ENCODE peak calls at places on chromosomes 2 and 18, in nine cellular contexts. A is prostate gland, R is spleen, S is heart left ventricle, D is body of pancreas, C is uterus, K is upper lobe of left lung, U is suprapubic skin, X is testis. Q is an unnamed sample. For H3K36me3, the result is how much of the 10 kb centered on the place peaks cover.

GRCh38 chr2:127811922-127812321 is 951 bp upstream of the WDR33 start:
- DNase-seq in A (no peak), U (no peak), D (no peak), K (no peak), X (no peak), R (no peak), S (no peak), C (no peak), Q (no peak)

GRCh38 chr2:147844691-147845607 is at the start of gene ACVR2A:
- DNase-seq in R (peak), S (peak), C (peak), K (peak), D (peak), U (no peak), X (peak), A (peak), Q (peak)

GRCh38 chr2:238786379-238786778 is 61.5 kb upstream of the TWIST2 start:
- DNase-seq in D (no peak), X (no peak), S (no peak), U (no peak), C (no peak), A (no peak), K (no peak), R (no peak), Q (no peak)

GRCh38 chr18:52288403-52289004 is 51.5 kb upstream of the DCC start:
- DNase-seq in U (no peak), C (no peak), D (peak), K (peak), R (no peak), A (no peak), S (no peak), X (peak), Q (no peak)

GRCh38 chr2:43136011-43136799 is 90.2 kb downstream of the ZFP36L2 start:
- DNase-seq in S (no peak), U (no peak), R (peak), K (no peak), D (no peak), X (no peak), C (no peak), A (no peak), Q (no peak)

GRCh38 chr18:3119401-3120323 is 100.1 kb downstream of the MYOM1 start:
- DNase-seq in D (no peak), S (no peak), R (no peak), A (no peak), X (no peak), C (no peak), K (peak), U (no peak), Q (no peak)

GRCh38 chr2:46171441-46171953 is 125.7 kb upstream of the EPAS1 start:
- DNase-seq in S (no peak), K (no peak), U (no peak), R (no peak), A (no peak), X (no peak), D (no peak), C (no peak), Q (no peak)

GRCh38 chr2:143581134-143581533 is 451.9 kb downstream of the ARHGAP15 start:
- DNase-seq in S (no peak), A (no peak), K (no peak), R (no peak), C (no peak), D (no peak), U (no peak), X (no peak), Q (no peak)

GRCh38 chr18:2979871-2980606 is 32.9 kb downstream of the LPIN2 start:
- DNase-seq in S (no peak), D (no peak), U (no peak), K (peak), A (no peak), C (no peak), R (no peak), X (no peak), Q (no peak)

GRCh38 chr18:79329786-79330185 is 65.9 kb upstream of the NFATC1 start:
- DNase-seq in K (no peak), X (no peak), C (no peak), D (no peak), R (no peak), S (no peak), A (no peak), U (no peak), Q (no peak)

GRCh38 chr18:54396755-54397154 is 39.0 kb downstream of the C18orf54 start:
- DNase-seq in C (no peak), A (no peak), D (no peak), R (no peak), U (no peak), K (no peak), S (no peak), X (no peak), Q (no peak)

GRCh38 chr2:26735883-26736588 is 28.0 kb upstream of the SLC35F6 start:
- DNase-seq in A (no peak), R (peak), U (no peak), X (no peak), S (no peak), K (no peak), D (no peak), C (no peak), Q (no peak)

GRCh38 chr2:128440666-128441340 is 122.1 kb upstream of the HS6ST1 start:
- DNase-seq in A (no peak), K (no peak), S (no peak), X (peak), D (peak), C (no peak), R (peak), U (peak), Q (no peak)

GRCh38 chr2:47815764-47816163 is 32.8 kb downstream of the MSH6 start:
- DNase-seq in R (no peak), C (no peak), S (no peak), U (no peak), D (no peak), K (no peak), X (no peak), A (no peak), Q (no peak)

GRCh38 chr2:119431155-119431975 is at the start of gene TMEM37:
- DNase-seq in U (peak), R (peak), X (peak), K (peak), C (peak), A (no peak), D (peak), S (peak), Q (peak)

GRCh38 chr18:58567453-58568196 is 61.3 kb downstream of the ALPK2 start:
- DNase-seq in C (peak), X (no peak), R (no peak), S (peak), U (peak), D (no peak), A (peak), K (no peak), Q (no peak)

GRCh38 chr18:76914314-76914713 is 92.0 kb downstream of the ZNF236 start:
- DNase-seq in R (no peak), S (no peak), K (no peak), A (no peak), D (no peak), U (no peak), X (no peak), C (no peak), Q (no peak)

GRCh38 chr18:3330622-3331021 is 68.7 kb downstream of the MYL12B start:
- DNase-seq in U (no peak), D (no peak), X (no peak), C (no peak), A (peak), S (no peak), K (no peak), R (no peak), Q (no peak)

GRCh38 chr2:46281939-46282338 is 15.3 kb upstream of the EPAS1 start:
- DNase-seq in R (no peak), K (no peak), U (no peak), X (no peak), S (no peak), D (no peak), C (no peak), A (no peak), Q (no peak)

GRCh38 chr2:120914839-120915521 is 179.3 kb downstream of the GLI2 start:
- DNase-seq in A (no peak), S (peak), U (peak), R (no peak), K (peak), D (peak), C (peak), X (peak), Q (peak)

GRCh38 chr2:171347591-171348032 is 86.2 kb downstream of the METTL8 start:
- DNase-seq in A (peak), U (no peak), K (no peak), D (no peak), R (no peak), X (peak), C (no peak), S (no peak), Q (no peak)

GRCh38 chr18:61169386-61169785 is 163.8 kb upstream of the CDH20 start:
- DNase-seq in C (no peak), A (no peak), R (no peak), S (no peak), X (no peak), U (no peak), K (no peak), D (no peak), Q (no peak)

GRCh38 chr2:121129692-121130091 is 155.3 kb downstream of the TFCP2L1 start:
- DNase-seq in X (no peak), D (no peak), S (no peak), A (no peak), R (no peak), U (no peak), K (no peak), C (no peak), Q (no peak)

GRCh38 chr18:54924948-54925347 is 34.3 kb downstream of the CCDC68 start:
- DNase-seq in R (no peak), K (no peak), C (no peak), D (no peak), U (no peak), A (no peak), S (no peak), X (no peak), Q (no peak)

GRCh38 chr2:33250417-33251029 is 225.9 kb upstream of the RASGRP3 start:
- DNase-seq in K (no peak), X (no peak), A (no peak), U (no peak), R (no peak), C (no peak), S (no peak), D (no peak), Q (no peak)
- H3K36me3 ChIP-seq in K (under half), X (under half), A (under half), U (under half), R (under half), C (under half), S (under half), D (under half), Q (under half)

GRCh38 chr2:85437488-85438290 is 19.2 kb downstream of the SH2D6 start:
- DNase-seq in S (peak), K (peak), A (peak), D (peak), R (peak), C (peak), X (peak), U (peak), Q (peak)
- TF ChIP-seq POLR2A in S (peak), K (no peak), A (peak), D (peak), R (peak), C (peak), X (peak), U (peak), Q (peak)

GRCh38 chr2:129764376-129765325 is 214.8 kb upstream of the RAB6C start:
- DNase-seq in D (no peak), C (no peak), S (no peak), U (no peak), K (no peak), A (no peak), X (no peak), R (no peak), Q (no peak)
- TF ChIP-seq CTCF in D (no peak), C (no peak), S (no peak), U (no peak), K (no peak), A (no peak), X (no peak), R (no peak), Q (no peak)

GRCh38 chr2:205996156-205996555 is 89.8 kb downstream of the INO80D start:
- DNase-seq in U (no peak), X (no peak), R (no peak), K (no peak), C (no peak), A (no peak), D (no peak), S (no peak), Q (no peak)
- H3K36me3 ChIP-seq in U (under half), X (under half), R (under half), K (under half), C (under half), A (under half), D (under half), S (under half), Q (under half)

DNA sequence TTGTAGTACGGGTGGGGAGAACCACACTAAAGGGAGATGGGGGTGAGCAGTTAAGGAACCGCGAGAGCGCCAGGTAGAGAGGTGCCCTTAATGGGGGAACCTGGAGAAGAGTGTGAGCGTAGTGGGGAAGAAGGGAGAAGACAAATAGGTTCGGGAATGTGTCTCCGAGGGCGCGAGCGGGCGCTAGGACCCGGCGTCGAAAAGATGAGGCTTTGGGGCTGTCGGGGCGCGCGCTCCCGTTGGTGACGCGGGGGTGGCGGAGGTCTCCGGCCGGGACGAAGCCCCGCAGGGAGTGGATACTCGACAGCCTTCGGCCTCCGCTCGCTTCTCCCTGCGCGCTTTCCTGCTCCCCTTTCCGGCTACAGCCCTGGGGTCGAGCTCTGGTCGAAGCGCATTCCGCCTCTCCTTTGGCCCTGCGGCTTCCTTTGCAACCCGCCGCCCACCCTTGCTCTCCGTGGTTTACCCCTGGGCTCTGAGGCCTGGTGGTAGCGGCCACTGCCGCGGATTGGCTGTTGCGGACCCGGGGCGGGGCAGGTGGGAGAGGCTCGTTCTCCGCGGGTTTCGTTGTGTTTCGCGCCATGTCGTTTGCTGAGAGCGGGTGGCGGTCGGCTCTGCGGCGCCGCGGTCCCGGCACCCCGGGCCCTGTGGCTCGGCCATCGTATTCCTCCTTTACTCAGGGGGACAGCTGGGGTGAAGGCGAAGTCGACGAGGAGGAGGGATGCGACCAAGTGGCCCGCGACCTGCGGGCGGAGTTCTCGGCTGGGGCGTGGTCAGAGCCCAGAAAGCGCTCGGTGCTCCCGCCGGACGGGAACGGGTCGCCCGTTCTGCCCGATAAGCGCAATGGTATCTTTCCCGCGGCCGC is at the start of gene ARL6IP6:
- DNase-seq in X (peak), D (peak), R (peak), U (peak), A (peak), S (peak), C (peak), K (peak), Q (peak)
- TF ChIP-seq POLR2A in X (peak), D (peak), R (peak), U (peak), A (peak), S (peak), C (peak), K (no peak), Q (peak)

DNA sequence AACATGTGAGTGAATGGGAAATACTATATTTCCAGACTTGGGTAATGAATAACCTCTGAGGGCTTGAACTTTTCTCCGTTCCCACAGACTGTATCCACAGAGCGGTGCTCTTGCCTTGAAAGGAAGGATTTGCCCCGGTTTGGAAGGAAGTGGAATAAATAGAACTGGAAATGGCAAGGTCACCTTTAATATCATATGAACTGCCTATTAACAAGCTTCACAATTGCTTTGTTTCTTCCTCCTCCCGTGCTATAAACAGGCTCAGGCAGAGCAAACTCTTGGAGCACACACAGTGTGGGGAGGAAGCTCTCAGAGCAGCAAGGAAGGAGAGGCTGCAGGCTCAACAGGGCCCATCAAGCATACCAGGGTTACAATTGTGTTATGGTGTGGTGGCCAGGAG is 28.5 kb upstream of the DARS1 start:
- DNase-seq in D (no peak), S (peak), A (no peak), C (no peak), U (no peak), X (no peak), R (no peak), K (no peak), Q (no peak)
- TF ChIP-seq CTCF in D (no peak), S (no peak), A (no peak), C (no peak), U (no peak), X (no peak), R (no peak), K (no peak), Q (no peak)

Q was measured in ovary.